ENCODE peak calls at places on chromosome 10, in ten cellular contexts. H, B, Z, S, X, D, M, P, Q and U are unnamed samples.
A peak's percentile ranks its signal among the peaks of the same experiment; 100 is the strongest.

GRCh38 chr10:4181075-4181474 is 396.1 kb upstream of the KLF6 start:
- DNase-seq in H (no peak), B (no peak), Z (no peak), S (no peak), X (no peak), D (no peak), M (no peak), P (no peak), Q (peak; percentile 31), U (no peak)

GRCh38 chr10:110680473-110681020 is 36.4 kb downstream of the RBM20 start:
- DNase-seq in H (no peak), B (peak; percentile 85), Z (no peak), S (no peak), X (no peak), D (peak; percentile 36), M (no peak), P (no peak), Q (no peak), U (no peak)

GRCh38 chr10:639751-640672 is 49.5 kb downstream of the DIP2C start:
- DNase-seq in H (no peak), B (no peak), Z (no peak), S (no peak), X (no peak), D (no peak), M (no peak), P (no peak), Q (no peak), U (no peak)

GRCh38 chr10:93893646-93894515 is at the start of gene SLC35G1:
- DNase-seq in H (peak; percentile 65), B (peak; percentile 86), Z (peak; percentile 11), S (peak; percentile 54), X (peak; percentile 70), D (peak; percentile 75), M (peak; percentile 67), P (no peak), Q (peak; percentile 65), U (peak; percentile 92)

GRCh38 chr10:58836991-58837390 is 324.3 kb downstream of the BICC1 start:
- DNase-seq in H (no peak), B (no peak), Z (no peak), S (no peak), X (no peak), D (no peak), M (no peak), P (no peak), Q (no peak), U (no peak)

GRCh38 chr10:131204406-131205152 is 106.9 kb downstream of the TCERG1L start:
- DNase-seq in H (no peak), B (peak; percentile 30), Z (no peak), S (no peak), X (no peak), D (no peak), M (peak; percentile 26), P (no peak), Q (no peak), U (no peak)

GRCh38 chr10:15627617-15628196 is 92.0 kb downstream of the ITGA8 start:
- DNase-seq in H (no peak), B (no peak), Z (no peak), S (peak; percentile 13), X (no peak), D (no peak), M (no peak), P (no peak), Q (peak; percentile 25), U (no peak)

GRCh38 chr10:90530526-90530925 is 327.3 kb downstream of the HTR7 start:
- DNase-seq in H (no peak), B (no peak), Z (no peak), S (no peak), X (no peak), D (no peak), M (no peak), P (no peak), Q (no peak), U (no peak)

GRCh38 chr10:43939389-43939938 is 290.8 kb upstream of the ZNF32 start:
- DNase-seq in H (no peak), B (no peak), Z (no peak), S (no peak), X (no peak), D (no peak), M (no peak), P (no peak), Q (no peak), U (no peak)

GRCh38 chr10:101903827-101904520 is 60.4 kb upstream of the KCNIP2 start:
- DNase-seq in H (no peak), B (no peak), Z (no peak), S (peak; percentile 21), X (no peak), D (no peak), M (no peak), P (no peak), Q (no peak), U (peak; percentile 41)

GRCh38 chr10:34969171-34969570 is 121.0 kb downstream of the CUL2 start:
- DNase-seq in H (no peak), B (no peak), Z (no peak), S (no peak), X (no peak), D (no peak), M (no peak), P (no peak), Q (no peak), U (no peak)
- H3K27ac ChIP-seq in H (no peak overlapping the region), B (no peak overlapping the region), Z (no peak overlapping the region), S (no peak overlapping the region), X (no peak overlapping the region), D (no peak overlapping the region), M (no peak overlapping the region), P (no peak overlapping the region), Q (no peak overlapping the region), U (no peak overlapping the region)

DNA sequence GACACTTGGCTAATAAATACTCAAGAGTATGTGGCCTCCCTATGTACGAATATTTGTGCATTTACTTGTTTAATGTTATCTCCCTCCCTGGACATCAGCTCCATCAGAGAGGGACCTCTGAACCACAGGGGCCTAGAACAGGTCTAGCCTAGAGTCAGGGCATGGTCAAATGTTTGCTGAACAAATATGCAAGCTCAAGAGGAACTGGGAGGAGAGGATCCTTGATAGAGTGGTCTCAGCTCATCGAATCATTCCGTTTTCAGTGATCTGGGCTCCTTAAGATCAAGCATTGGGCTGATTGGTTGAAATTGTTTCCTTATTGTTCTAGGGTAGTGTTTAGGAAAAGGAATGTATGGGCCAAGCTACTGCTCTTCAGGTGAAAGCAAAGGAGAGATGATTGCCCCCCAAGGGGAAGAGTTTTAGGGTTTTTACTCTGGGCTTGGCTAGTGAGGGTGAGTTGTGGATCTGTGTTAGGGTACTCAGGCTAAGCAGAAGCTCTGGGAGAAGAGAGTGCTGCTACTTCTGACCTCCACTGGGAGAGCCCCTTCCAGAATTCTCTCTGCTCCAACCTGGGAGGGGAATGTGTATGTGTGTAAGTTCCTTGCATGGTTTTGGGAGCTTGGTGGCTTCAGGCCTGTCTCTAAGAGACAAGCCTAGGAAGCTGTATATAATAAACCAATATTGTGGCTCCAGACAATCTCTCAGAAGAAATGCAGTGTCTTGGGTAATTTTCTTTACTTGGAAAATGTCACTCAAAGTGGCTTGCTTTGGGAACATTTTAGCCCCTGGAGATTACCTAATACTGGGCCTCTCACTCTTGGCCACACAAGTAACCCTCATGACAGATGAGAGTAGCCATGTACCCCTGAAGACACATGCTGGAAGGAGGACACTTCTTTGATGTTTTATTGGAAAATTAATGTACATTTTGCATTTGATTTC is 110.0 kb downstream of the EMX2 start:
- DNase-seq in H (peak; percentile 2), B (no peak), Z (no peak), S (no peak), X (no peak), D (no peak), M (no peak), P (no peak), Q (no peak), U (no peak)
- TF ChIP-seq CTCF in H (no peak), B (no peak), Z (no peak), S (no peak), X (no peak), D (no peak), M (no peak), P (no peak), Q (no peak), U (no peak)

DNA sequence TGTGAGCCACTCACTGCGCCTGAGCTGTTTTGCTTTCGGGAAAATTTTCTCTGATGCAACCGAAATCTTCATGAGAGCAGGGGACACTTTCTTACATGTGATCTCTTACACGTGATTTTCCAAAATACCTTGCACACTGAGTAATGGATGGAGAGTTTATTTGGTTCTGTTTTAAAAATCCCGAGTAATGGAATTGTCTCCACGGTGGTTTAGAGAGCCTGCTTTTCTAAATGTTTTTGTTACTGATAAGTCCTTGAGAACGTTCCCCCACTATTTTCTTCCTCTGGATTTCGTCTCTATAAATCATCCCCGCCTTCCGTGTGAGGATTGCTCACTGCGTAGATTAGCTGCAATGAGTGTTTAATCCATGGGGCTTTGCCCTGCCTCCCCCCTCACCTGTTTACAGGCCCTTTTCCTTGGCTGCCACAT is 25.7 kb downstream of the CAMK1D start:
- DNase-seq in H (no peak), B (no peak), Z (no peak), S (peak; percentile 38), X (no peak), D (no peak), M (no peak), P (no peak), Q (peak; percentile 38), U (no peak)
- H3K27ac ChIP-seq in H (no peak overlapping the region), B (no peak overlapping the region), Z (no peak overlapping the region), S (no peak overlapping the region), X (no peak overlapping the region), D (no peak overlapping the region), M (no peak overlapping the region), P (no peak overlapping the region), Q (peak overlapping the region; percentile 77), U (no peak overlapping the region)

GRCh38 chr10:132240581-132240980 is 53.8 kb downstream of the DPYSL4 start:
- DNase-seq in H (no peak), B (no peak), Z (no peak), S (no peak), X (no peak), D (no peak), M (no peak), P (no peak), Q (no peak), U (no peak)

GRCh38 chr10:132238371-132239125 is 51.8 kb downstream of the DPYSL4 start:
- DNase-seq in H (no peak), B (peak; percentile 34), Z (no peak), S (no peak), X (no peak), D (no peak), M (no peak), P (no peak), Q (no peak), U (no peak)

GRCh38 chr10:132240156-132240555 is 53.4 kb downstream of the DPYSL4 start:
- DNase-seq in H (no peak), B (no peak), Z (no peak), S (no peak), X (no peak), D (no peak), M (no peak), P (no peak), Q (no peak), U (no peak)

GRCh38 chr10:132237871-132238270 is 51.1 kb downstream of the DPYSL4 start:
- DNase-seq in H (no peak), B (peak; percentile 42), Z (no peak), S (no peak), X (no peak), D (no peak), M (no peak), P (no peak), Q (no peak), U (peak; percentile 77)

GRCh38 chr10:132239126-132240031 is 52.6 kb downstream of the DPYSL4 start:
- DNase-seq in H (no peak), B (no peak), Z (no peak), S (peak; percentile 25), X (peak; percentile 13), D (no peak), M (no peak), P (no peak), Q (no peak), U (peak; percentile 33)
- TF ChIP-seq CTCF in H (no peak), B (no peak), Z (no peak), S (no peak), X (no peak), D (peak; percentile 21), M (no peak), P (no peak), Q (no peak), U (no peak)

GRCh38 chr10:123751340-123751739 is 85.2 kb downstream of the GPR26 start:
- DNase-seq in H (no peak), B (no peak), Z (no peak), S (no peak), X (no peak), D (no peak), M (no peak), P (no peak), Q (no peak), U (no peak)
- H3K27ac ChIP-seq in H (no peak overlapping the region), B (no peak overlapping the region), Z (no peak overlapping the region), S (no peak overlapping the region), X (no peak overlapping the region), D (no peak overlapping the region), M (no peak overlapping the region), P (no peak overlapping the region), Q (no peak overlapping the region), U (no peak overlapping the region)